ENCODE peak calls at places on chromosome 15, in ten cellular contexts. R, X, N, Z, B, D, H, J, A and E are unnamed samples.

GRCh38 chr15:90401499-90401898 is 13.5 kb downstream of the IQGAP1 start:
- DNase-seq in R (no peak), X (no peak), N (no peak), Z (no peak), B (no peak), D (no peak), H (no peak), J (no peak), A (no peak), E (no peak)

GRCh38 chr15:41585140-41586047 is 26.4 kb downstream of the TYRO3 start:
- DNase-seq in R (no peak), X (peak; percentile 61), N (peak; percentile 6), Z (peak; percentile 8), B (peak; percentile 67), D (peak; percentile 51), H (peak; percentile 54), J (no peak), A (peak; percentile 29), E (peak; percentile 86)

GRCh38 chr15:33700695-33701303 is 267.5 kb upstream of the CHRM5 start:
- DNase-seq in R (peak; percentile 38), X (peak; percentile 83), N (peak; percentile 42), Z (peak; percentile 47), B (peak; percentile 78), D (peak; percentile 79), H (peak; percentile 87), J (peak; percentile 79), A (peak; percentile 33), E (peak; percentile 72)

GRCh38 chr15:74378853-74379252 is 11.4 kb upstream of the CYP11A1 start:
- DNase-seq in R (no peak), X (no peak), N (no peak), Z (no peak), B (peak; percentile 49), D (peak; percentile 44), H (peak; percentile 62), J (no peak), A (no peak), E (no peak)

GRCh38 chr15:70120954-70121655 is 23.4 kb upstream of the TLE3 start:
- DNase-seq in R (no peak), X (no peak), N (no peak), Z (no peak), B (no peak), D (no peak), H (no peak), J (no peak), A (no peak), E (no peak)

GRCh38 chr15:20348900-20349773 is 192.5 kb downstream of the GOLGA6L6 start:
- DNase-seq in R (no peak), X (no peak), N (no peak), Z (no peak), B (no peak), D (no peak), H (no peak), J (no peak), A (no peak), E (no peak)

GRCh38 chr15:27956285-27956684 is 142.8 kb downstream of the OCA2 start:
- DNase-seq in R (no peak), X (no peak), N (no peak), Z (no peak), B (no peak), D (peak; percentile 2), H (no peak), J (no peak), A (no peak), E (no peak)

GRCh38 chr15:83067638-83067962 is 548 bp upstream of the BTBD1 start:
- DNase-seq in R (no peak), X (no peak), N (no peak), Z (no peak), B (no peak), D (no peak), H (no peak), J (no peak), A (no peak), E (no peak)

GRCh38 chr15:43525131-43525530 is 7.7 kb downstream of the MAP1A start:
- DNase-seq in R (no peak), X (no peak), N (no peak), Z (no peak), B (no peak), D (no peak), H (no peak), J (no peak), A (no peak), E (no peak)

GRCh38 chr15:82108489-82109078 is 62.8 kb upstream of the MEX3B start:
- DNase-seq in R (peak; percentile 48), X (peak; percentile 48), N (peak; percentile 44), Z (no peak), B (peak; percentile 63), D (peak; percentile 55), H (peak; percentile 56), J (peak; percentile 69), A (peak; percentile 59), E (peak; percentile 35)

GRCh38 chr15:88995449-88995848 is 82.3 kb upstream of the MFGE8 start:
- DNase-seq in R (no peak), X (no peak), N (no peak), Z (no peak), B (peak; percentile 54), D (no peak), H (no peak), J (peak; percentile 17), A (no peak), E (no peak)

GRCh38 chr15:91049378-91050127 is 27.2 kb upstream of the VPS33B start:
- DNase-seq in R (peak; percentile 9), X (peak; percentile 70), N (peak; percentile 27), Z (peak; percentile 44), B (peak; percentile 71), D (peak; percentile 70), H (peak; percentile 69), J (peak; percentile 77), A (peak; percentile 21), E (peak; percentile 52)

GRCh38 chr15:90099868-90100854 is 2.1 kb downstream of the IDH2 start:
- DNase-seq in R (peak; percentile 74), X (no peak), N (no peak), Z (peak; percentile 55), B (peak; percentile 87), D (no peak), H (no peak), J (peak; percentile 41), A (no peak), E (no peak)

GRCh38 chr15:75760689-75761435 is 48.2 kb upstream of the CSPG4 start:
- DNase-seq in R (no peak), X (no peak), N (no peak), Z (no peak), B (no peak), D (no peak), H (no peak), J (no peak), A (no peak), E (no peak)

GRCh38 chr15:66076591-66077319 is 176.8 kb downstream of the MEGF11 start:
- DNase-seq in R (no peak), X (no peak), N (no peak), Z (no peak), B (no peak), D (no peak), H (no peak), J (no peak), A (no peak), E (no peak)